ENCODE peak calls at places on chromosome 6, in seven cellular contexts. Y is stromal cell of bone marrow; L is M059J; A is immature natural killer cell; T is Calu3; O is stimulated activated CD4-positive, alpha-beta T cell treated with anti-CD3 and anti-CD28 coated beads, Interleukin-4, amount 100 ng/mL, for 48 hours; C is caudate nucleus. S is an unnamed sample.

GRCh38 chr6:7528565-7528964 is 12.9 kb upstream of the DSP start:
- DNase-seq in L (peak; percentile 86), A (no peak), Y (peak; percentile 68), C (no peak), T (no peak), O (no peak), S (no peak)

GRCh38 chr6:112038756-112039430 is 15.0 kb upstream of the CCN6 start:
- DNase-seq in Y (no peak), O (no peak), A (no peak), C (no peak), L (peak; percentile 58), T (no peak), S (no peak)

GRCh38 chr6:7138921-7139358 is 31.2 kb downstream of the RREB1 start:
- DNase-seq in T (peak; percentile 75), O (no peak), L (peak; percentile 66), Y (no peak), C (no peak), A (no peak), S (no peak)

GRCh38 chr6:31945507-31946369 is at the start of gene CFB:
- DNase-seq in L (peak; percentile 95), A (no peak), O (no peak), Y (peak; percentile 91), C (no peak), T (peak; percentile 98), S (peak; percentile 84)

GRCh38 chr6:32982084-32982701 is 13.8 kb downstream of the BRD2 start:
- DNase-seq in Y (no peak), L (peak; percentile 54), O (no peak), T (no peak), C (no peak), A (no peak), S (no peak)

GRCh38 chr6:33949877-33950831 is 146.4 kb upstream of the MLN start:
- DNase-seq in Y (no peak), O (no peak), C (no peak), T (peak; percentile 36), A (no peak), L (no peak), S (no peak)

GRCh38 chr6:37168809-37169457 is 1.0 kb upstream of the PIM1 start:
- DNase-seq in Y (peak; percentile 59), C (peak; percentile 57), A (no peak), T (peak; percentile 43), L (peak; percentile 81), O (no peak), S (no peak)

GRCh38 chr6:72784071-72784470 is 162.2 kb downstream of the KCNQ5 start:
- DNase-seq in O (no peak), Y (no peak), T (no peak), L (peak; percentile 41), A (no peak), C (no peak), S (no peak)

GRCh38 chr6:30685977-30686907 is at the start of gene PPP1R18:
- DNase-seq in O (peak; percentile 79), Y (peak; percentile 47), T (peak; percentile 63), A (peak; percentile 66), L (peak; percentile 78), C (no peak), S (no peak)

GRCh38 chr6:68108243-68108835 is 526.7 kb upstream of the ADGRB3 start:
- DNase-seq in O (no peak), T (no peak), L (peak; percentile 73), A (no peak), Y (no peak), C (no peak), S (no peak)

GRCh38 chr6:108588586-108588985 is 27.9 kb downstream of the FOXO3 start:
- DNase-seq in L (peak; percentile 85), O (no peak), Y (no peak), A (no peak), T (no peak), C (no peak), S (no peak)

GRCh38 chr6:32972353-32973143 is 4.2 kb downstream of the BRD2 start:
- DNase-seq in C (peak; percentile 88), L (peak; percentile 27), T (no peak), A (peak; percentile 70), O (peak; percentile 54), Y (no peak), S (no peak)

GRCh38 chr6:26286168-26286854 is 78.7 kb upstream of the BTN3A2 start:
- DNase-seq in Y (no peak), T (peak; percentile 74), A (peak; percentile 82), C (peak; percentile 59), L (peak; percentile 74), O (peak; percentile 56), S (no peak)

GRCh38 chr6:135257641-135258405 is 76.7 kb downstream of the MYB start:
- DNase-seq in T (no peak), C (no peak), O (no peak), L (peak; percentile 75), A (no peak), Y (no peak), S (no peak)

GRCh38 chr6:25296980-25297379 is 17.8 kb downstream of the CARMIL1 start:
- DNase-seq in L (no peak), C (no peak), Y (no peak), A (no peak), T (no peak), O (no peak), S (no peak)

GRCh38 chr6:158621694-158622544 is 22.6 kb downstream of the DYNLT1 start:
- DNase-seq in O (no peak), L (no peak), A (no peak), T (no peak), C (no peak), Y (no peak), S (no peak)

GRCh38 chr6:17758113-17758512 is 51.4 kb upstream of the NUP153 start:
- DNase-seq in Y (no peak), O (no peak), T (no peak), C (no peak), L (peak; percentile 11), A (no peak), S (no peak)

GRCh38 chr6:127564761-127565160 is 12.2 kb upstream of the C6orf58 start:
- DNase-seq in O (no peak), C (no peak), T (no peak), A (no peak), L (no peak), Y (no peak), S (no peak)

GRCh38 chr6:127514396-127515227 is 4.5 kb downstream of the MTCL3 start:
- DNase-seq in O (peak; percentile 30), T (no peak), Y (peak; percentile 23), C (peak; percentile 59), L (no peak), A (no peak), S (no peak)

GRCh38 chr6:111423055-111423633 is 59.9 kb downstream of the REV3L start:
- DNase-seq in Y (no peak), O (no peak), A (no peak), C (no peak), T (no peak), L (no peak), S (no peak)

GRCh38 chr6:47073125-47074110 is 31.3 kb upstream of the ADGRF1 start:
- DNase-seq in Y (no peak), L (no peak), O (no peak), A (no peak), T (no peak), C (no peak), S (no peak)

GRCh38 chr6:50145125-50145524 is 95.4 kb upstream of the DEFB112 start:
- DNase-seq in O (no peak), A (no peak), Y (no peak), C (no peak), L (peak; percentile 6), T (peak; percentile 7), S (no peak)

GRCh38 chr6:16849280-16850210 is 88.3 kb upstream of the ATXN1 start:
- DNase-seq in C (no peak), Y (peak; percentile 85), A (no peak), L (peak; percentile 98), O (no peak), T (no peak), S (peak; percentile 27)

GRCh38 chr6:112749673-112750072 is 402.5 kb downstream of the RFPL4B start:
- DNase-seq in A (no peak), O (no peak), C (no peak), L (no peak), T (no peak), Y (no peak), S (no peak)

GRCh38 chr6:133632206-133632605 is 256.7 kb upstream of the TCF21 start:
- DNase-seq in C (no peak), L (peak; percentile 72), Y (no peak), T (peak; percentile 15), O (no peak), A (no peak), S (no peak)

S was measured in fibroblast of the conjunctiva.